ENCODE peak calls at places on chromosomes 5 and 9, in six cellular contexts. X is CD8-positive, alpha-beta T cell; E is psoas muscle; S is mesenchymal stem cell; A is cardiac muscle cell; M is Karpas-422. B is an unnamed sample.

GRCh38 chr5:111280282-111280901 is 56.2 kb downstream of the CAMK4 start:
- DNase-seq in X (no peak), E (no peak), S (no peak), A (no peak), M (no peak), B (no peak)

GRCh38 chr5:644971-645370 is 32.8 kb downstream of the CEP72 start:
- DNase-seq in X (no peak), E (no peak), S (no peak), A (no peak), M (no peak), B (no peak)

GRCh38 chr5:116858705-116859333 is 284.2 kb upstream of the SEMA6A start:
- DNase-seq in X (no peak), E (no peak), S (peak; percentile 8), A (no peak), M (no peak), B (no peak)

GRCh38 chr5:72628771-72629313 is 121.6 kb upstream of the ZNF366 start:
- DNase-seq in X (no peak), E (no peak), S (peak; percentile 61), A (no peak), M (no peak), B (no peak)

GRCh38 chr9:21856301-21857094 is 54.1 kb downstream of the MTAP start:
- DNase-seq in X (no peak), E (no peak), S (peak; percentile 33), A (no peak), M (no peak), B (no peak)

GRCh38 chr5:57429513-57430120 is 53.0 kb downstream of the ACTBL2 start:
- DNase-seq in X (no peak), E (no peak), S (no peak), A (no peak), M (no peak), B (no peak)

GRCh38 chr5:66757834-66758396 is 161.7 kb downstream of the MAST4 start:
- DNase-seq in X (no peak), E (no peak), S (no peak), A (no peak), M (no peak), B (no peak)

GRCh38 chr9:37337301-37337905 is 85.1 kb upstream of the GRHPR start:
- DNase-seq in X (no peak), E (no peak), S (no peak), A (no peak), M (peak; percentile 93), B (peak; percentile 90)

GRCh38 chr9:124290053-124290581 is 32.4 kb downstream of the NEK6 start:
- DNase-seq in X (no peak), E (no peak), S (no peak), A (no peak), M (peak; percentile 85), B (no peak)

GRCh38 chr5:15383469-15383868 is 116.5 kb upstream of the FBXL7 start:
- DNase-seq in X (no peak), E (no peak), S (peak; percentile 8), A (peak; percentile 25), M (no peak), B (peak; percentile 6)

GRCh38 chr5:93576994-93577575 is 3.9 kb downstream of the NR2F1-AS1 start:
- DNase-seq in X (no peak), E (no peak), S (no peak), A (no peak), M (no peak), B (no peak)

GRCh38 chr9:120397453-120397852 is 182.5 kb downstream of the CDK5RAP2 start:
- DNase-seq in X (no peak), E (no peak), S (no peak), A (peak; percentile 43), M (no peak), B (no peak)

GRCh38 chr9:112278152-112278551 is 55.3 kb downstream of the PTBP3 start:
- DNase-seq in X (no peak), E (no peak), S (no peak), A (peak; percentile 32), M (no peak), B (no peak)

GRCh38 chr9:83420486-83420885 is 117.7 kb downstream of the FRMD3 start:
- DNase-seq in X (no peak), E (no peak), S (no peak), A (no peak), M (no peak), B (no peak)

GRCh38 chr5:41413067-41413466 is 97.3 kb downstream of the PLCXD3 start:
- DNase-seq in X (no peak), E (no peak), S (peak; percentile 7), A (no peak), M (no peak), B (no peak)

GRCh38 chr5:134072471-134073220 is 41.8 kb upstream of the TCF7 start:
- DNase-seq in X (no peak), E (no peak), S (no peak), A (no peak), M (no peak), B (no peak)

GRCh38 chr9:119289740-119290139 is 79.5 kb downstream of the BRINP1 start:
- DNase-seq in X (no peak), E (no peak), S (peak; percentile 33), A (peak; percentile 51), M (peak; percentile 86), B (peak; percentile 63)

GRCh38 chr5:40238066-40238745 is 441.5 kb upstream of the PTGER4 start:
- DNase-seq in X (no peak), E (no peak), S (no peak), A (no peak), M (no peak), B (no peak)

GRCh38 chr5:40236001-40236400 is 443.7 kb upstream of the PTGER4 start:
- DNase-seq in X (no peak), E (no peak), S (peak; percentile 25), A (no peak), M (no peak), B (no peak)

GRCh38 chr5:40233268-40233667 is 446.4 kb upstream of the PTGER4 start:
- DNase-seq in X (no peak), E (no peak), S (no peak), A (no peak), M (no peak), B (no peak)

GRCh38 chr5:40240111-40240510 is 439.6 kb upstream of the PTGER4 start:
- DNase-seq in X (no peak), E (no peak), S (no peak), A (no peak), M (no peak), B (no peak)

GRCh38 chr5:40235471-40235870 is 444.2 kb upstream of the PTGER4 start:
- DNase-seq in X (no peak), E (no peak), S (no peak), A (no peak), M (no peak), B (no peak)
- H3K4me3 ChIP-seq in X (no peak overlapping the region), E (no peak overlapping the region), S (no peak overlapping the region), A (no peak overlapping the region), M (no peak overlapping the region), B (no peak overlapping the region)

DNA sequence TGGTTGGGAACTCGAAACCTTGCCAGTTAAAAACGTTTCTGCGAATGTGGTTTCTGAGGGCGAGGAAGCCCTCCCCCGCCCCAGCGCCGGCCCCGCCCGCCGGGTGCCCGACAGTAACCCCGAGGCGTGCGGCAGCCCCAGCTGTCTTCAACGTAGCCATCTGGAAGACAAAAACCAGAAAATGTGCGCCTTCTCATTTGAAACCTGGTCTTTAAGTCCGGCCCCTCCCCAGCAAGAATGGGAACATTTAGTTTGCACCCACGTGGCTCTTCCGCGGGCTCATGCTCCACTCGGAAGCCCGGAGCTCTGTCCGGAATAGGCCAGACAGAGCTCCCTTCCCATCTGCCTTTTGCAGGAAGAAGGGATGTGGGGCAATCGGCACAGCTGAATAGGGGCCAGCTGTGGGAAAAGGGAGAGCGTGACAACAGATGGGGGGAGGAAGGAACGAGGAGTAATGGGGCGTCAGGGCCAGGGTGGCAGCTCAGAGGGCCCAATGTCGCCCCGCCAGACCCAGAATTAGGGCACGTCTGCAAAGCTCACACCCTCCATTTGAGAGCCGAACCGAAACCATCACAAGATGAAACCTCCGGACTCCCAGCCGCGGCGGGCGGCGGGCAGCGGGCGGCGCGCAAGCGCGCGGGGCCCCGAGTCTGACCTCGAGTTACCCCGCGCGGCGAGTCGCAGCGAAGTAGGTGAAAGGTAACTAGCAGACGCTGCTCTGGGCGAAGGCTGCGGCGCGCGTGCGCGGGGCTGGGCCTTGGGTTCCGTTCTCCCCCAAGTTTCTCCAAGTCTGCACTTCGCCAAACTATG is 63.4 kb upstream of the ABCA1 start:
- DNase-seq in X (peak; percentile 86), E (peak; percentile 93), S (peak; percentile 97), A (peak; percentile 93), M (no peak), B (peak; percentile 78)
- H3K4me3 ChIP-seq in X (peak overlapping the region; percentile 81), E (peak overlapping the region; percentile 76), S (peak overlapping the region; percentile 86), A (peak overlapping the region; percentile 32), M (no peak overlapping the region), B (peak overlapping the region; percentile 55)

GRCh38 chr9:136825295-136826187 is 16.7 kb upstream of the AJM1 start:
- DNase-seq in X (peak; percentile 6), E (no peak), S (no peak), A (no peak), M (no peak), B (no peak)

GRCh38 chr9:136824496-136825225 is 16.9 kb downstream of the RABL6 start:
- DNase-seq in X (peak; percentile 14), E (no peak), S (no peak), A (no peak), M (no peak), B (no peak)

GRCh38 chr9:136823136-136824046 is 15.6 kb downstream of the RABL6 start:
- DNase-seq in X (peak; percentile 5), E (no peak), S (no peak), A (no peak), M (no peak), B (no peak)

GRCh38 chr9:136820947-136821332 is 13.2 kb downstream of the RABL6 start:
- DNase-seq in X (peak; percentile 11), E (no peak), S (peak; percentile 33), A (peak; percentile 47), M (no peak), B (peak; percentile 51)

DNA sequence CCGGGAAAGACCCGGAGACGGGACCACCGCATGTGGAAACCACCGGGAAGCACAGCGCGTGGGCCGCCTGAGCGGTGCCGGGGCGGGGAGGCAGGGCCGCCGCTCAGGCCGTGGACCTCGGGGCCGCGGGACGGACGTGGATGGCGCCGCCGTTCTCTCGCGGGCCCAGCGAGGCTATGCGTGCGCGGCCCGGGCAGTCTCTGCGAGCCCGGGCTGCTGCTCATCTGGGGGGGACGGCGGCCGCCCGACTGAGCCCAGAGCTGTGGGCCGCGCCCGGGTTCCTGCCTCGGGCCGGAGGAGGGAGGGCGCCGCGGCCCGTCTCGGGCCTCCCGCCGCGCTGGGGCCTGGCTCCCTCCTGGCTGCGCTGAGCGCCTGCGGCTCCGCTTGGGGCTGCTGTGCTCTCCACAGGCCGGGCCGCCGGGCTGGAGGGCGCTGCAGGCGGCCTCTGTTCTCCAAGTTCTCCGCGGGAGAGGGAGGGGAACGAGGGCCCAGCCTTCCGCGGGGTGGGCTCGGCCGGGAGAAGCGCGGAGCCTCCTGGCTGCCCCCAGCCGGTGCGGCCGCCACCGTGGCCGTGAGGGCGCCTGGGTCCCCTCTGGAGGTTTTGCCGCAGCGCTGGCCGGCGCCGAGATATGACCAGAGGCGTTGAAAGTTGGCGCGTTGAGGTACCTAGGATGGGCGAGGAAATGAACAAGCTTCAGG is 13.7 kb downstream of the RABL6 start:
- DNase-seq in X (peak; percentile 13), E (no peak), S (peak; percentile 33), A (peak; percentile 66), M (no peak), B (peak; percentile 65)
- H3K4me3 ChIP-seq in X (no peak overlapping the region), E (peak overlapping the region; percentile 46), S (peak overlapping the region; percentile 41), A (peak overlapping the region; percentile 15), M (no peak overlapping the region), B (peak overlapping the region; percentile 38)

DNA sequence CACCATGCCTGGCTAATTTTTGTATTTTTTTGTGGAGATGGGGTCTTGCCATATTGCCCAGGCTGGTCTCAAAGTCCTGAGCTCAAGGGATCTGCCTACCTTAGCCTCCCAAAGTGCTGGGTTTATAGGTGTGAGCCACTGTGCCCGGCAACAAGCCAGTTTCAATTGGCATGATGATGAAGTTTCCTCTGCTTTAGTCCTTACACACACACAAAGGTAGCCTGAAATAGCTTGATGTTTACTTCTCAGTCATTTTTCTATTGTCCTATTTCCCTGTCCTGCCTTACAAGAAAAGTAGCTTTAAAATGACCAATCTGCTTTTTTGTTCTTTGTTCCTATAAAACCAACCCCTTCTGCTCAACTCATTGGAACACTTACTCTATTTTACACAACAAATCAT is 33.6 kb downstream of the PDE6A start:
- DNase-seq in X (no peak), E (no peak), S (no peak), A (no peak), M (no peak), B (no peak)
- H3K4me3 ChIP-seq in X (no peak overlapping the region), E (no peak overlapping the region), S (no peak overlapping the region), A (no peak overlapping the region), M (no peak overlapping the region), B (no peak overlapping the region)

B was measured in A673.